ENCODE peak calls at places on chromosomes 3 and 15, in eight cellular contexts. One of them, this sample, is unnamed.

GRCh38 chr3:126955004-126955790 is 27.7 kb upstream of the PLXNA1 start:
- DNase-seq in iPS DF 6.9: no peak
- DNase-seq in suprapubic skin: no peak
- DNase-seq in heart right ventricle: no peak
- DNase-seq in fibroblast of lung: no peak
- DNase-seq in brain microvascular endothelial cell: no peak
- DNase-seq in cardiac muscle cell: no peak
- DNase-seq in naive thymus-derived CD4-positive, alpha-beta T cell: no peak
- DNase-seq in this sample: no peak

GRCh38 chr3:151918253-151919029 is 45.0 kb downstream of the SUCNR1 start:
- DNase-seq in iPS DF 6.9: no peak
- DNase-seq in suprapubic skin: no peak
- DNase-seq in heart right ventricle: no peak
- DNase-seq in fibroblast of lung: peak
- DNase-seq in brain microvascular endothelial cell: peak
- DNase-seq in cardiac muscle cell: peak
- DNase-seq in naive thymus-derived CD4-positive, alpha-beta T cell: no peak
- DNase-seq in this sample: no peak

GRCh38 chr3:141795311-141795710 is 32.1 kb downstream of the GRK7 start:
- DNase-seq in iPS DF 6.9: no peak
- DNase-seq in suprapubic skin: no peak
- DNase-seq in heart right ventricle: no peak
- DNase-seq in fibroblast of lung: no peak
- DNase-seq in brain microvascular endothelial cell: no peak
- DNase-seq in cardiac muscle cell: no peak
- DNase-seq in naive thymus-derived CD4-positive, alpha-beta T cell: no peak
- DNase-seq in this sample: no peak

GRCh38 chr3:45549961-45550360 is 44.6 kb upstream of the LIMD1 start:
- DNase-seq in iPS DF 6.9: no peak
- DNase-seq in suprapubic skin: no peak
- DNase-seq in heart right ventricle: no peak
- DNase-seq in fibroblast of lung: no peak
- DNase-seq in brain microvascular endothelial cell: no peak
- DNase-seq in cardiac muscle cell: no peak
- DNase-seq in naive thymus-derived CD4-positive, alpha-beta T cell: no peak
- DNase-seq in this sample: no peak

GRCh38 chr3:79250746-79251145 is 517.1 kb downstream of the ROBO1 start:
- DNase-seq in iPS DF 6.9: no peak
- DNase-seq in suprapubic skin: no peak
- DNase-seq in heart right ventricle: no peak
- DNase-seq in fibroblast of lung: no peak
- DNase-seq in brain microvascular endothelial cell: no peak
- DNase-seq in cardiac muscle cell: no peak
- DNase-seq in naive thymus-derived CD4-positive, alpha-beta T cell: no peak
- DNase-seq in this sample: no peak

GRCh38 chr3:107431048-107431297 is 53.7 kb downstream of the CCDC54 start:
- DNase-seq in iPS DF 6.9: no peak
- DNase-seq in suprapubic skin: no peak
- DNase-seq in heart right ventricle: no peak
- DNase-seq in fibroblast of lung: peak
- DNase-seq in brain microvascular endothelial cell: no peak
- DNase-seq in cardiac muscle cell: no peak
- DNase-seq in naive thymus-derived CD4-positive, alpha-beta T cell: peak
- DNase-seq in this sample: peak

GRCh38 chr3:123290107-123290930 is 88.6 kb downstream of the SEC22A start:
- DNase-seq in iPS DF 6.9: no peak
- DNase-seq in suprapubic skin: no peak
- DNase-seq in heart right ventricle: no peak
- DNase-seq in fibroblast of lung: no peak
- DNase-seq in brain microvascular endothelial cell: no peak
- DNase-seq in cardiac muscle cell: no peak
- DNase-seq in naive thymus-derived CD4-positive, alpha-beta T cell: no peak
- DNase-seq in this sample: no peak

GRCh38 chr3:94004301-94004910 is 24.0 kb downstream of the STX19 start:
- DNase-seq in iPS DF 6.9: no peak
- DNase-seq in suprapubic skin: no peak
- DNase-seq in heart right ventricle: no peak
- DNase-seq in fibroblast of lung: peak
- DNase-seq in brain microvascular endothelial cell: peak
- DNase-seq in cardiac muscle cell: peak
- DNase-seq in naive thymus-derived CD4-positive, alpha-beta T cell: peak
- DNase-seq in this sample: no peak

GRCh38 chr3:67028385-67028784 is 30.3 kb downstream of the KBTBD8 start:
- DNase-seq in iPS DF 6.9: no peak
- DNase-seq in suprapubic skin: no peak
- DNase-seq in heart right ventricle: no peak
- DNase-seq in fibroblast of lung: no peak
- DNase-seq in brain microvascular endothelial cell: no peak
- DNase-seq in cardiac muscle cell: no peak
- DNase-seq in naive thymus-derived CD4-positive, alpha-beta T cell: no peak
- DNase-seq in this sample: no peak

GRCh38 chr3:189961525-189962161 is 159.1 kb downstream of the P3H2 start:
- DNase-seq in iPS DF 6.9: peak
- DNase-seq in suprapubic skin: peak
- DNase-seq in heart right ventricle: peak
- DNase-seq in fibroblast of lung: peak
- DNase-seq in brain microvascular endothelial cell: peak
- DNase-seq in cardiac muscle cell: peak
- DNase-seq in naive thymus-derived CD4-positive, alpha-beta T cell: peak
- DNase-seq in this sample: peak

GRCh38 chr3:140453750-140454149 is 224.1 kb upstream of the TRIM42 start:
- DNase-seq in iPS DF 6.9: no peak
- DNase-seq in suprapubic skin: no peak
- DNase-seq in heart right ventricle: no peak
- DNase-seq in fibroblast of lung: no peak
- DNase-seq in brain microvascular endothelial cell: no peak
- DNase-seq in cardiac muscle cell: no peak
- DNase-seq in naive thymus-derived CD4-positive, alpha-beta T cell: no peak
- DNase-seq in this sample: no peak

GRCh38 chr3:66816110-66816761 is 181.9 kb upstream of the KBTBD8 start:
- DNase-seq in iPS DF 6.9: peak
- DNase-seq in suprapubic skin: no peak
- DNase-seq in heart right ventricle: no peak
- DNase-seq in fibroblast of lung: peak
- DNase-seq in brain microvascular endothelial cell: peak
- DNase-seq in cardiac muscle cell: peak
- DNase-seq in naive thymus-derived CD4-positive, alpha-beta T cell: no peak
- DNase-seq in this sample: no peak

GRCh38 chr3:170064108-170064507 is 26.3 kb downstream of the GPR160 start:
- DNase-seq in iPS DF 6.9: no peak
- DNase-seq in suprapubic skin: no peak
- DNase-seq in heart right ventricle: no peak
- DNase-seq in fibroblast of lung: no peak
- DNase-seq in brain microvascular endothelial cell: no peak
- DNase-seq in cardiac muscle cell: no peak
- DNase-seq in naive thymus-derived CD4-positive, alpha-beta T cell: no peak
- DNase-seq in this sample: no peak

GRCh38 chr15:66644815-66645345 is 57.2 kb upstream of the SMAD6 start:
- DNase-seq in iPS DF 6.9: no peak
- DNase-seq in suprapubic skin: no peak
- DNase-seq in heart right ventricle: no peak
- DNase-seq in fibroblast of lung: peak
- DNase-seq in brain microvascular endothelial cell: peak
- DNase-seq in cardiac muscle cell: no peak
- DNase-seq in naive thymus-derived CD4-positive, alpha-beta T cell: no peak
- DNase-seq in this sample: no peak
- H3K27ac ChIP-seq in iPS DF 6.9: no peak
- H3K27ac ChIP-seq in suprapubic skin: no peak
- H3K27ac ChIP-seq in heart right ventricle: no peak
- H3K27ac ChIP-seq in fibroblast of lung: no peak
- H3K27ac ChIP-seq in brain microvascular endothelial cell: peak
- H3K27ac ChIP-seq in cardiac muscle cell: peak
- H3K27ac ChIP-seq in naive thymus-derived CD4-positive, alpha-beta T cell: no peak
- H3K27ac ChIP-seq in this sample: peak

GRCh38 chr3:56118968-56119367 is 349.3 kb downstream of the ERC2 start:
- DNase-seq in iPS DF 6.9: no peak
- DNase-seq in suprapubic skin: no peak
- DNase-seq in heart right ventricle: no peak
- DNase-seq in fibroblast of lung: no peak
- DNase-seq in brain microvascular endothelial cell: no peak
- DNase-seq in cardiac muscle cell: no peak
- DNase-seq in naive thymus-derived CD4-positive, alpha-beta T cell: no peak
- DNase-seq in this sample: no peak

GRCh38 chr3:56123487-56123886 is 344.8 kb downstream of the ERC2 start:
- DNase-seq in iPS DF 6.9: peak
- DNase-seq in suprapubic skin: no peak
- DNase-seq in heart right ventricle: no peak
- DNase-seq in fibroblast of lung: no peak
- DNase-seq in brain microvascular endothelial cell: no peak
- DNase-seq in cardiac muscle cell: no peak
- DNase-seq in naive thymus-derived CD4-positive, alpha-beta T cell: no peak
- DNase-seq in this sample: no peak

GRCh38 chr3:56115698-56116097 is 352.6 kb downstream of the ERC2 start:
- DNase-seq in iPS DF 6.9: peak
- DNase-seq in suprapubic skin: no peak
- DNase-seq in heart right ventricle: no peak
- DNase-seq in fibroblast of lung: no peak
- DNase-seq in brain microvascular endothelial cell: no peak
- DNase-seq in cardiac muscle cell: no peak
- DNase-seq in naive thymus-derived CD4-positive, alpha-beta T cell: no peak
- DNase-seq in this sample: no peak

GRCh38 chr3:56122911-56123310 is 345.4 kb downstream of the ERC2 start:
- DNase-seq in iPS DF 6.9: no peak
- DNase-seq in suprapubic skin: no peak
- DNase-seq in heart right ventricle: no peak
- DNase-seq in fibroblast of lung: no peak
- DNase-seq in brain microvascular endothelial cell: no peak
- DNase-seq in cardiac muscle cell: no peak
- DNase-seq in naive thymus-derived CD4-positive, alpha-beta T cell: no peak
- DNase-seq in this sample: no peak

DNA sequence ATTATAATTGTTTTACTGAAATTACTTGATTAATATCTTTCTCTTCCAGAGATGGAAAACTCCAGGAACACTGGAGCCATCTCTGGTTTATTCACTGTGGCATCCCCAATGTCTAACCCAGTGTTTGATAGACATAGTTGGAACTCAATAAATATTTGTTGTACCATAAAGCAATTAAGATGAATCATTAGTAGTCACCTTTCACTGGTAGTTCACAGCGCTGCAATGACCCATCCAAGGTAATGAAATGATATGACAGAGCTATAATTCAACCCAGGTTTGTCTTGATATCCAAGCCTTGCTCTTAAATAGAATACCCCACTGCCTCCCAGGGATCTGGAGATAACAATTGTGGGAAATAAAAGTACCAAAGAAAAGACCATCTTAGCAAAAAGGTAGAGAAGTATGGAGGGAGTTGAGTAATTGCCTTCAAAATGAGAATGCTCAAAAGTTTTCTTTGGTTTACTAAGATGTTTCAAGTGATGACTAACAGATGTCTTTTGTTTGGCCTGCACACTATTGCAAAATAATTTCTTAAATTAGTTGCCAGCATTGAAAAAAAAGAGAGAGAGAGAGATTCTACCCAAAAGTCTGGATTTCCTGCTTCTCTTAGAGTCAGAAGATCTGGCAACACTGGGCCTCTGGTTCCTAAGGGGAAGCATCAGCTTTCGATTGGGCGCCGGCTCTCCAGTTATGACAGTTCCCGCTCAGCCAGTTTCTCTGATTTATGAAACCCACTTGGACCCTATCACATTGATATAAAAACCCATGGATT is 348.5 kb downstream of the ERC2 start:
- DNase-seq in iPS DF 6.9: no peak
- DNase-seq in suprapubic skin: peak
- DNase-seq in heart right ventricle: peak
- DNase-seq in fibroblast of lung: peak
- DNase-seq in brain microvascular endothelial cell: no peak
- DNase-seq in cardiac muscle cell: no peak
- DNase-seq in naive thymus-derived CD4-positive, alpha-beta T cell: no peak
- DNase-seq in this sample: no peak
- H3K27ac ChIP-seq in iPS DF 6.9: no peak
- H3K27ac ChIP-seq in suprapubic skin: no peak
- H3K27ac ChIP-seq in heart right ventricle: no peak
- H3K27ac ChIP-seq in fibroblast of lung: no peak
- H3K27ac ChIP-seq in brain microvascular endothelial cell: no peak
- H3K27ac ChIP-seq in cardiac muscle cell: no peak
- H3K27ac ChIP-seq in naive thymus-derived CD4-positive, alpha-beta T cell: no peak
- H3K27ac ChIP-seq in this sample: no peak

GRCh38 chr3:178126686-178127085 is 409.6 kb upstream of the KCNMB2 start:
- DNase-seq in iPS DF 6.9: no peak
- DNase-seq in suprapubic skin: no peak
- DNase-seq in heart right ventricle: no peak
- DNase-seq in fibroblast of lung: no peak
- DNase-seq in brain microvascular endothelial cell: no peak
- DNase-seq in cardiac muscle cell: no peak
- DNase-seq in naive thymus-derived CD4-positive, alpha-beta T cell: no peak
- DNase-seq in this sample: no peak

GRCh38 chr3:178127221-178127620 is 409.0 kb upstream of the KCNMB2 start:
- DNase-seq in iPS DF 6.9: no peak
- DNase-seq in suprapubic skin: peak
- DNase-seq in heart right ventricle: no peak
- DNase-seq in fibroblast of lung: no peak
- DNase-seq in brain microvascular endothelial cell: no peak
- DNase-seq in cardiac muscle cell: no peak
- DNase-seq in naive thymus-derived CD4-positive, alpha-beta T cell: no peak
- DNase-seq in this sample: no peak

GRCh38 chr3:178131801-178132200 is 404.4 kb upstream of the KCNMB2 start:
- DNase-seq in iPS DF 6.9: no peak
- DNase-seq in suprapubic skin: no peak
- DNase-seq in heart right ventricle: no peak
- DNase-seq in fibroblast of lung: no peak
- DNase-seq in brain microvascular endothelial cell: peak
- DNase-seq in cardiac muscle cell: no peak
- DNase-seq in naive thymus-derived CD4-positive, alpha-beta T cell: no peak
- DNase-seq in this sample: no peak

GRCh38 chr3:178129109-178129508 is 407.1 kb upstream of the KCNMB2 start:
- DNase-seq in iPS DF 6.9: no peak
- DNase-seq in suprapubic skin: no peak
- DNase-seq in heart right ventricle: no peak
- DNase-seq in fibroblast of lung: no peak
- DNase-seq in brain microvascular endothelial cell: no peak
- DNase-seq in cardiac muscle cell: no peak
- DNase-seq in naive thymus-derived CD4-positive, alpha-beta T cell: no peak
- DNase-seq in this sample: no peak
- H3K27ac ChIP-seq in iPS DF 6.9: no peak
- H3K27ac ChIP-seq in suprapubic skin: no peak
- H3K27ac ChIP-seq in heart right ventricle: no peak
- H3K27ac ChIP-seq in fibroblast of lung: no peak
- H3K27ac ChIP-seq in brain microvascular endothelial cell: no peak
- H3K27ac ChIP-seq in cardiac muscle cell: no peak
- H3K27ac ChIP-seq in naive thymus-derived CD4-positive, alpha-beta T cell: no peak
- H3K27ac ChIP-seq in this sample: no peak

DNA sequence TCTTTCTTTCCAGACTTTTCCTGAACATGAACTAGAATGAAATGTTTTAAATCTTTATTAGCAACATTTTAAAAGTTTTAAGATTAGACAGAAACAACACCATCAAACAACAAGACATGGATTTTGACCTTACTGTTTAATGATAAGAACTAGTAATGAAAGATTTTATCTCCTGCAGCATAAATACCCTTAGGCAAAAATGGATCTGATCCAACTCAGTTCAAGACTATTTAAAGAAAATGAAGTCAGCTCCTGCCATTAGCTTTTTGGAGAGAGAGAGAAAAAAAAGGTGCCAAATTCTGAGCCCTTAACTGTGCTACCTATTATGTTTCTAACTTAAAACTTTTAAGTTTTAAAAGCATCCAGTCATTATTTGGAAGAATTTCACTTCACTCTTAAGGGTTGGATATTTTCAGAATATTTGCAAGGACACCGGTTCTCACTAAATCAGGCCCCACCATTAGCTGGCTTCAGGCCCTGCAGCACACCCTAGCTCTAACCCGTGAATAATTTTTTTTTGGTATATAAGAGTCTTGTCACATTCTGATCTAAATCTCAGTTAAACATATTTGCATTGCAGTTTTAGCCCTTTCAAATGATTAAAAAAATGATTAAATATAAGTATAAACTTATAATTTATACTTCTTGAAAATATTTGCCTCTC is 60.0 kb downstream of the NR1I2 start:
- DNase-seq in iPS DF 6.9: no peak
- DNase-seq in suprapubic skin: no peak
- DNase-seq in heart right ventricle: no peak
- DNase-seq in fibroblast of lung: no peak
- DNase-seq in brain microvascular endothelial cell: no peak
- DNase-seq in cardiac muscle cell: no peak
- DNase-seq in naive thymus-derived CD4-positive, alpha-beta T cell: no peak
- DNase-seq in this sample: no peak
- H3K27ac ChIP-seq in iPS DF 6.9: no peak
- H3K27ac ChIP-seq in suprapubic skin: no peak
- H3K27ac ChIP-seq in heart right ventricle: peak
- H3K27ac ChIP-seq in fibroblast of lung: no peak
- H3K27ac ChIP-seq in brain microvascular endothelial cell: no peak
- H3K27ac ChIP-seq in cardiac muscle cell: peak
- H3K27ac ChIP-seq in naive thymus-derived CD4-positive, alpha-beta T cell: no peak
- H3K27ac ChIP-seq in this sample: no peak

This sample was measured in caudate nucleus.